ENCODE peak calls at places on chromosomes 1 and 21, in four cellular contexts. X is GM12878, F is WTC11, B is K562. J is an unnamed sample.

GRCh38 chr1:245715291-245715701 is 560.5 kb downstream of the KIF26B start:
- DNase-seq in X (no peak), F (no peak), B (no peak), J (no peak)

GRCh38 chr1:203055166-203055799 is 29.0 kb downstream of the PPFIA4 start:
- DNase-seq in B (peak), F (peak), X (no peak), J (no peak)

GRCh38 chr1:151619489-151620093 is 7.7 kb downstream of the SNX27 start:
- DNase-seq in X (no peak), B (no peak), F (no peak), J (peak)

GRCh38 chr1:157369808-157370521 is 182.3 kb downstream of the FCRL5 start:
- DNase-seq in B (peak), F (peak), X (peak), J (peak)

GRCh38 chr1:202200669-202201068 is 7.1 kb downstream of the LGR6 start:
- DNase-seq in F (no peak), X (no peak), B (no peak), J (no peak)

GRCh38 chr1:219659682-219660081 is 46.8 kb upstream of the ZC3H11B start:
- DNase-seq in X (no peak), B (no peak), F (no peak), J (no peak)

GRCh38 chr1:160097911-160098851 is at the start of gene IGSF8:
- DNase-seq in B (peak), X (peak), F (peak), J (peak)

GRCh38 chr21:28822882-28823335 is 169.8 kb downstream of the LTN1 start:
- DNase-seq in F (no peak), X (no peak), B (no peak), J (peak)

DNA sequence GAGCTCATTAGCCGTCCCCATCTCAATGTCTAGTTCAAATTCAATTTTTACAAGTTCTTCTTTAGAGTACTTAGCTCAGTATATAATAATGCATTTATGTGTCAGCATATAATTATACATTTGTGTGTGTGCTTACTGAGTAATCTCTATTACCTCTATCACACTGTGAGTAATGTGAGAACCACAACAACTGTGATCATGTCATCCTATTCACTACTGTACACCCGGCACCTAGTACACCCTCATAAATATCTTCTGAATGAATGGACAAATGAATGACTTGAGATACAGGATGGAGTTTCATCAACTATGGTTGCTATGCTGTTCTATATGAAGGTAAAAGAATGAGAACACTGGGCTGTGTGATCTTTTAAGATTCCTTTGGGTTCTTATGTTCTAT is 124.0 kb downstream of the GPATCH2 start:
- DNase-seq in F (no peak), X (no peak), B (no peak), J (no peak)
- TF ChIP-seq TCF7 in F (no peak), X (no peak), B (no peak), J (no peak)

GRCh38 chr1:211082824-211083223 is 51.1 kb downstream of the KCNH1 start:
- DNase-seq in F (no peak), B (no peak), X (no peak), J (no peak)
- TF ChIP-seq TCF7 in F (no peak), B (no peak), X (no peak), J (no peak)

GRCh38 chr1:34656299-34656698 is 98.5 kb upstream of the GJB5 start:
- DNase-seq in X (no peak), F (no peak), B (no peak), J (no peak)
- TF ChIP-seq TCF7 in X (no peak), F (no peak), B (no peak), J (no peak)

GRCh38 chr1:192831706-192832355 is 23.0 kb downstream of the RGS2 start:
- DNase-seq in X (no peak), B (no peak), F (no peak), J (no peak)
- TF ChIP-seq TCF7 in X (no peak), B (no peak), F (no peak), J (no peak)

GRCh38 chr1:47674189-47674588 is 236.3 kb downstream of the FOXD2 start:
- DNase-seq in B (no peak), X (no peak), F (no peak), J (no peak)

GRCh38 chr1:47677241-47677940 is 239.5 kb downstream of the FOXD2 start:
- DNase-seq in F (no peak), B (no peak), X (no peak), J (no peak)

GRCh38 chr1:47675721-47676120 is 237.9 kb downstream of the FOXD2 start:
- DNase-seq in B (no peak), X (no peak), F (no peak), J (no peak)

GRCh38 chr1:47676311-47677054 is 238.6 kb downstream of the FOXD2 start:
- DNase-seq in X (no peak), F (no peak), B (no peak), J (no peak)

GRCh38 chr1:47675047-47675675 is 237.3 kb downstream of the FOXD2 start:
- DNase-seq in B (no peak), F (no peak), X (no peak), J (no peak)
- TF ChIP-seq TCF7 in B (no peak), F (no peak), X (no peak), J (no peak)

J was measured in HepG2.